ENCODE peak calls at places on chromosomes 16 and 17, in seven cellular contexts. E is mammary epithelial cell; A is prostate gland; K is SK-N-SH; V is tibial nerve; I is uterus; X is CD8-positive, alpha-beta T cell. J is an unnamed sample.

GRCh38 chr17:600576-601301 is 113.9 kb downstream of the VPS53 start:
- DNase-seq in E (no peak), A (no peak), K (no peak), V (no peak), I (peak; percentile 63), X (no peak), J (no peak)

GRCh38 chr17:57834146-57834741 is 15.6 kb downstream of the MRPS23 start:
- DNase-seq in E (peak; percentile 79), A (peak; percentile 88), K (peak; percentile 45), V (no peak), I (no peak), X (no peak), J (peak; percentile 36)

GRCh38 chr16:49564577-49565224 is 191.1 kb downstream of the C16orf78 start:
- DNase-seq in E (no peak), A (no peak), K (no peak), V (no peak), I (no peak), X (no peak), J (no peak)

GRCh38 chr16:29256501-29256981 is 150.0 kb downstream of the NPIPB11 start:
- DNase-seq in E (no peak), A (no peak), K (no peak), V (no peak), I (no peak), X (no peak), J (no peak)

GRCh38 chr16:72013888-72014538 is 5.5 kb downstream of the DHODH start:
- DNase-seq in E (no peak), A (no peak), K (no peak), V (no peak), I (no peak), X (no peak), J (no peak)

GRCh38 chr17:74404802-74405201 is 27.1 kb upstream of the GPRC5C start:
- DNase-seq in E (no peak), A (no peak), K (no peak), V (no peak), I (no peak), X (no peak), J (no peak)

GRCh38 chr16:27208809-27209208 is 5.5 kb downstream of the KDM8 start:
- DNase-seq in E (no peak), A (no peak), K (no peak), V (no peak), I (no peak), X (no peak), J (no peak)

GRCh38 chr16:67530013-67530939 is 1.6 kb downstream of the RIPOR1 start:
- DNase-seq in E (peak; percentile 35), A (peak; percentile 35), K (peak; percentile 89), V (peak; percentile 44), I (peak; percentile 81), X (no peak), J (no peak)

GRCh38 chr17:40598021-40598927 is 33.0 kb upstream of the CCR7 start:
- DNase-seq in E (no peak), A (no peak), K (no peak), V (no peak), I (no peak), X (peak; percentile 69), J (no peak)

GRCh38 chr17:47957591-47958490 is at the start of gene PRR15L:
- DNase-seq in E (no peak), A (peak; percentile 77), K (no peak), V (no peak), I (no peak), X (no peak), J (no peak)

GRCh38 chr17:48595107-48595999 is 1.8 kb upstream of the HOXB5 start:
- DNase-seq in E (no peak), A (no peak), K (no peak), V (no peak), I (no peak), X (no peak), J (no peak)

GRCh38 chr17:77451271-77451893 is 310.6 kb downstream of the SEC14L1 start:
- DNase-seq in E (peak; percentile 60), A (peak; percentile 66), K (peak; percentile 93), V (peak; percentile 68), I (peak; percentile 71), X (peak; percentile 80), J (no peak)

GRCh38 chr16:49620868-49621239 is 235.1 kb downstream of the ZNF423 start:
- DNase-seq in E (no peak), A (no peak), K (peak; percentile 63), V (no peak), I (peak; percentile 20), X (no peak), J (no peak)

GRCh38 chr17:77076046-77076882 is 64.5 kb upstream of the SEC14L1 start:
- DNase-seq in E (no peak), A (no peak), K (no peak), V (no peak), I (no peak), X (no peak), J (no peak)

GRCh38 chr16:89155184-89155679 is 16.3 kb upstream of the CDH15 start:
- DNase-seq in E (no peak), A (peak; percentile 27), K (no peak), V (peak; percentile 73), I (peak; percentile 73), X (no peak), J (no peak)

DNA sequence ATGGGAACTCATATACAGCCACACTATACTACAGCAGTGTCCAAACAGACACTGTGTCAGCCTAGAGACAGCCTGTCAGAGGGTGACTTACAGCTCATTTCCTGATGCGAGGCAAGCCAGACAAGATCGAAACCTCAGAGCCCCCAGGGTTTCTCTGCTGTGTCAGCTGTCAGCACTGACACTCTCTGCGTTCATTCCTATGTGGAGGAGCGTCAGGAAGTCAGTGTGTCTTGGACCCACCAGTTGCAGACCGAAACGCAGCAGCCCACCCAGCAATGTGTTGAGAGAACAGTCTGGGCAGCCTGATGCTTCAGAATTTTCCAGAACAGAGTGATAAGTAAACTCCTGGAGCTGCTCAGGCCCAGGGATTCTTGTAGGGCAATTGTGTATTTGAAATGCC is 20.6 kb upstream of the MAPT start:
- DNase-seq in E (no peak), A (no peak), K (peak; percentile 63), V (no peak), I (no peak), X (no peak), J (no peak)
- H3K27ac ChIP-seq in E (no peak overlapping the region), A (no peak overlapping the region), K (no peak overlapping the region), V (no peak overlapping the region), I (no peak overlapping the region), X (no peak overlapping the region), J (no peak overlapping the region)

GRCh38 chr17:30217054-30217453 is 18.4 kb downstream of the SLC6A4 start:
- DNase-seq in E (no peak), A (no peak), K (no peak), V (no peak), I (no peak), X (no peak), J (no peak)

GRCh38 chr17:30210901-30211300 is 24.6 kb downstream of the SLC6A4 start:
- DNase-seq in E (no peak), A (no peak), K (no peak), V (no peak), I (no peak), X (no peak), J (no peak)

GRCh38 chr17:30210366-30210765 is 25.1 kb downstream of the SLC6A4 start:
- DNase-seq in E (no peak), A (no peak), K (no peak), V (no peak), I (no peak), X (no peak), J (no peak)

GRCh38 chr17:30211371-30211770 is 24.1 kb downstream of the SLC6A4 start:
- DNase-seq in E (no peak), A (no peak), K (no peak), V (no peak), I (no peak), X (no peak), J (no peak)

GRCh38 chr17:30212750-30213149 is 22.7 kb downstream of the SLC6A4 start:
- DNase-seq in E (no peak), A (no peak), K (no peak), V (no peak), I (no peak), X (no peak), J (no peak)
- TF ChIP-seq CTCF in E (no peak), A (no peak), K (no peak), V (no peak), I (no peak), X (no peak), J (no peak)

DNA sequence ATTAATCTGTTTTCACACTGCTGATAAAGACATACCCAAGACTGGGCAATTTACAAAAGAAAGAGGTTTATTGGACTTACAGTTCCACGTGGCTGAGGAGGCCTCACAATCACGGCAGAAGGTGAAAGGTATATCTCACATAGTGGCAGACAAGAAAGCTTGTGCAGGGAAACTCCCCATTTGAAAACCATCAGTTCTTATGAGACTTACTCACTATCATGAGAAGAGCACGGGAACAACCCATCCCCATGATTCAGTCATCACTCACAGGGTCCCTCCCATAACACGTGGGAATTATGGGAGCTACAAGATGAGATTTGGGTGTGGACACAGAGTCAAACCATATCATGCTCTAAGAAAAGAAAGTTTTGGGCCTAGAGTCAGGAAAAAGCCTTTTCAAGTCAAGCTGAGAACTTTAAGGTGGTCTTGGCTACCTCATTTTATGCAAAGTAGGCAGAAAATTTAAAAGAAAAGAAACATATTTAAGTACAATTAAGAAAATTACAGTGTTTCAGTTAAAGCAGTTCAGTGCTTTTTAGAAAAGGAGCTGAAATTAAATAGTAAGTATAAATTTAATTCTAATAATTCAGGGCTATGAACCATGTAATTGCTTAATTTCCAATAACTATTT is 24.9 kb upstream of the CRYM start:
- DNase-seq in E (peak; percentile 99), A (no peak), K (no peak), V (no peak), I (no peak), X (no peak), J (peak; percentile 88)
- H3K27ac ChIP-seq in E (peak overlapping the region; percentile 98), A (no peak overlapping the region), K (no peak overlapping the region), V (peak overlapping the region; percentile 30), I (peak overlapping the region; percentile 30), X (no peak overlapping the region), J (peak overlapping the region; percentile 97)

GRCh38 chr17:81927653-81928496 is at the start of gene MAFG:
- DNase-seq in E (peak; percentile 87), A (peak; percentile 90), K (peak; percentile 100), V (peak; percentile 94), I (peak; percentile 92), X (peak; percentile 87), J (peak; percentile 92)
- TF ChIP-seq CTCF in E (no peak), A (peak; percentile 54), K (peak; percentile 63), V (peak; percentile 31), I (no peak), X (no peak), J (peak; percentile 59)